ENCODE peak calls at places on chromosomes 12 and 14, in four cellular contexts. B is K562, G is MM.1S, L is H1. T is an unnamed sample.
A peak's percentile ranks its signal among the peaks of the same experiment; 100 is the strongest.

GRCh38 chr12:105077435-105077834 is 6.8 kb downstream of the ALDH1L2 start:
- DNase-seq in G (no peak), B (no peak), L (no peak), T (no peak)

GRCh38 chr12:131610181-131610580 is 100.7 kb upstream of the SFSWAP start:
- DNase-seq in B (no peak), G (no peak), L (no peak), T (no peak)

GRCh38 chr12:6262211-6262610 is 48.3 kb upstream of the PLEKHG6 start:
- DNase-seq in G (no peak), L (no peak), B (no peak), T (no peak)

GRCh38 chr12:95994476-95994875 is 1.7 kb downstream of the HAL start:
- DNase-seq in B (no peak), L (no peak), G (no peak), T (no peak)

GRCh38 chr14:21719841-21720240 is 46.2 kb upstream of the OR4E1 start:
- DNase-seq in B (no peak), G (no peak), L (no peak), T (no peak)

GRCh38 chr12:41919526-41920305 is 225.0 kb downstream of the GXYLT1 start:
- DNase-seq in B (no peak), G (no peak), L (no peak), T (no peak)

GRCh38 chr12:109301643-109302176 is 7.4 kb downstream of the FOXN4 start:
- DNase-seq in B (no peak), G (no peak), L (no peak), T (no peak)

GRCh38 chr12:22100952-22101748 is 55.1 kb downstream of the CMAS start:
- DNase-seq in B (peak; percentile 40), L (peak; percentile 54), G (peak; percentile 65), T (no peak)

GRCh38 chr12:108063192-108063591 is 65.9 kb upstream of the WSCD2 start:
- DNase-seq in B (peak; percentile 66), L (no peak), G (peak; percentile 30), T (no peak)

GRCh38 chr14:54566410-54567223 is at the start of gene SAMD4A:
- DNase-seq in L (peak; percentile 75), B (peak; percentile 86), G (peak; percentile 76), T (no peak)

GRCh38 chr14:63266106-63266505 is 52.6 kb downstream of the GPHB5 start:
- DNase-seq in B (no peak), G (no peak), L (no peak), T (no peak)

GRCh38 chr12:54304187-54304810 is 3.5 kb upstream of the NFE2 start:
- DNase-seq in L (peak; percentile 59), G (no peak), B (peak; percentile 99), T (no peak)

GRCh38 chr14:32662234-32662633 is 276.4 kb upstream of the NPAS3 start:
- DNase-seq in B (no peak), L (no peak), G (no peak), T (no peak)

GRCh38 chr12:8018666-8019581 is 13.6 kb upstream of the FOXJ2 start:
- DNase-seq in G (peak; percentile 36), L (peak; percentile 87), B (peak; percentile 67), T (no peak)
- TF ChIP-seq EZH2 in G (peak; percentile 69), L (no peak), B (no peak), T (no peak)

GRCh38 chr14:19941668-19942067 is 11.0 kb downstream of the OR4K1 start:
- DNase-seq in G (no peak), L (no peak), B (no peak), T (no peak)
- H3K9me3 ChIP-seq in G (no peaks in the 10 kb centered on the region), L (peaks cover 29% of the 10 kb centered on the region), B (no peaks in the 10 kb centered on the region), T (no peaks in the 10 kb centered on the region)

GRCh38 chr12:117072736-117073475 is 26.3 kb downstream of the TESC start:
- DNase-seq in L (no peak), B (no peak), G (no peak), T (no peak)

GRCh38 chr12:117080707-117081141 is 18.5 kb downstream of the TESC start:
- DNase-seq in B (no peak), G (no peak), L (no peak), T (no peak)

GRCh38 chr12:117072106-117072505 is 27.1 kb downstream of the TESC start:
- DNase-seq in B (no peak), L (no peak), G (no peak), T (no peak)

GRCh38 chr12:117073611-117074010 is 25.6 kb downstream of the TESC start:
- DNase-seq in G (no peak), B (no peak), L (no peak), T (no peak)

GRCh38 chr12:117076410-117077372 is 22.5 kb downstream of the TESC start:
- DNase-seq in L (no peak), G (no peak), B (no peak), T (no peak)
- H3K9ac ChIP-seq in L (no peak overlapping the region), G (no peak overlapping the region), B (no peak overlapping the region), T (no peak overlapping the region)

GRCh38 chr12:64781374-64782029 is 22.3 kb upstream of the GNS start:
- DNase-seq in G (peak; percentile 67), B (no peak), L (no peak), T (no peak)
- TF ChIP-seq EZH2 in G (no peak), B (no peak), L (peak; percentile 58), T (no peak)

GRCh38 chr14:73249564-73250316 is 12.4 kb downstream of the PAPLN start:
- DNase-seq in B (no peak), L (no peak), G (no peak), T (no peak)
- H3K9me3 ChIP-seq in B (no peaks in the 10 kb centered on the region), L (no peaks in the 10 kb centered on the region), G (no peaks in the 10 kb centered on the region), T (no peaks in the 10 kb centered on the region)

T was measured in SK-N-MC.